ENCODE peak calls at places on chromosome 18, in five cellular contexts. O is astrocyte of the cerebellum, B is mesendoderm, M is neural progenitor cell, Z is heart right ventricle. D is an unnamed sample.

GRCh38 chr18:68438983-68439382 is 275.9 kb downstream of the TMX3 start:
- DNase-seq in O (no peak), Z (no peak), M (peak), B (peak), D (peak)

GRCh38 chr18:47054369-47054768 is 18.9 kb upstream of the ELOA2 start:
- DNase-seq in M (no peak), B (no peak), O (no peak), Z (no peak), D (no peak)

GRCh38 chr18:40685241-40685640 is 1269.8 kb upstream of the PIK3C3 start:
- DNase-seq in O (no peak), M (no peak), Z (no peak), B (no peak), D (no peak)

GRCh38 chr18:8450013-8450412 is 159.2 kb upstream of the RAB12 start:
- DNase-seq in Z (no peak), B (peak), O (no peak), M (peak), D (no peak)

GRCh38 chr18:1930291-1931270 is 640.7 kb downstream of the METTL4 start:
- DNase-seq in O (no peak), B (no peak), M (no peak), Z (no peak), D (no peak)

GRCh38 chr18:10926565-10927194 is 222.7 kb downstream of the PIEZO2 start:
- DNase-seq in Z (no peak), B (no peak), O (no peak), M (no peak), D (no peak)

GRCh38 chr18:34875150-34875549 is 165.1 kb downstream of the DTNA start:
- DNase-seq in Z (no peak), O (no peak), M (no peak), B (no peak), D (no peak)

GRCh38 chr18:11667578-11667977 is 21.5 kb upstream of the GNAL start:
- DNase-seq in Z (no peak), B (no peak), O (no peak), M (no peak), D (no peak)

GRCh38 chr18:46070683-46071614 is 1.1 kb downstream of the PSTPIP2 start:
- DNase-seq in O (no peak), B (no peak), Z (no peak), M (no peak), D (no peak)

GRCh38 chr18:23994361-23994902 is 20.1 kb upstream of the TTC39C start:
- DNase-seq in Z (no peak), B (no peak), M (peak), O (peak), D (peak)

GRCh38 chr18:23357992-23358594 is 95.0 kb upstream of the RIOK3 start:
- DNase-seq in Z (peak), B (no peak), O (no peak), M (no peak), D (no peak)

GRCh38 chr18:79528846-79529245 is 133.1 kb downstream of the NFATC1 start:
- DNase-seq in M (peak), O (peak), B (peak), Z (peak), D (peak)

GRCh38 chr18:24600076-24600654 is 139.7 kb downstream of the HRH4 start:
- DNase-seq in Z (no peak), O (peak), B (peak), M (peak), D (peak)

GRCh38 chr18:70243131-70243530 is 37.6 kb upstream of the RTTN start:
- DNase-seq in B (peak), Z (no peak), O (no peak), M (no peak), D (peak)

GRCh38 chr18:24009651-24010333 is 4.8 kb upstream of the TTC39C start:
- DNase-seq in M (no peak), B (no peak), Z (no peak), O (no peak), D (no peak)

GRCh38 chr18:11857177-11857887 is 6.1 kb downstream of the CHMP1B start:
- DNase-seq in Z (peak), O (peak), B (peak), M (peak), D (peak)

GRCh38 chr18:70636991-70637390 is 348.1 kb downstream of the SOCS6 start:
- DNase-seq in O (no peak), Z (no peak), B (no peak), M (no peak), D (no peak)

GRCh38 chr18:79870369-79871025 is 72.8 kb downstream of the KCNG2 start:
- DNase-seq in M (no peak), O (no peak), B (no peak), Z (no peak), D (no peak)

GRCh38 chr18:34933880-34934689 is 107.1 kb upstream of the MAPRE2 start:
- DNase-seq in M (no peak), B (no peak), O (no peak), Z (no peak), D (no peak)

GRCh38 chr18:33560686-33561370 is 17.2 kb upstream of the ASXL3 start:
- DNase-seq in M (peak), O (no peak), Z (no peak), B (peak), D (no peak)

GRCh38 chr18:23243178-23243577 is 107.9 kb downstream of the CABLES1 start:
- DNase-seq in M (peak), B (peak), Z (no peak), O (no peak), D (no peak)

GRCh38 chr18:37566479-37567060 is 972 bp upstream of the CELF4 start:
- DNase-seq in M (peak), B (no peak), O (no peak), Z (no peak), D (no peak)

GRCh38 chr18:48923746-48924580 is 26.8 kb downstream of the SMAD7 start:
- DNase-seq in B (peak), M (no peak), O (no peak), Z (no peak), D (no peak)

GRCh38 chr18:9629709-9630108 is 15.3 kb upstream of the PPP4R1 start:
- DNase-seq in B (no peak), Z (no peak), O (no peak), M (peak), D (no peak)

GRCh38 chr18:55314615-55315237 is 273.3 kb downstream of the TCF4 start:
- DNase-seq in Z (no peak), M (peak), B (peak), O (no peak), D (no peak)

GRCh38 chr18:59744271-59744721 is 47.1 kb upstream of the CCBE1 start:
- DNase-seq in Z (no peak), O (peak), B (no peak), M (no peak), D (peak)

GRCh38 chr18:49662506-49662905 is 100.6 kb downstream of the LIPG start:
- DNase-seq in Z (no peak), O (no peak), B (no peak), M (no peak), D (no peak)

GRCh38 chr18:45457933-45458332 is 157.3 kb upstream of the SLC14A2 start:
- DNase-seq in O (no peak), B (no peak), M (peak), Z (no peak), D (no peak)

GRCh38 chr18:48715651-48716354 is 177.0 kb downstream of the CTIF start:
- DNase-seq in Z (no peak), O (no peak), M (no peak), B (peak), D (no peak)

GRCh38 chr18:48045744-48046143 is 115.3 kb upstream of the SMAD2 start:
- DNase-seq in Z (no peak), B (no peak), O (no peak), M (no peak), D (no peak)

GRCh38 chr18:24366328-24366727 is 31.3 kb downstream of the OSBPL1A start:
- DNase-seq in O (no peak), M (no peak), B (no peak), Z (no peak), D (no peak)

GRCh38 chr18:13616525-13617035 is 109.8 kb downstream of the FAM210A start:
- DNase-seq in M (no peak), B (no peak), Z (no peak), O (no peak), D (no peak)

GRCh38 chr18:24492445-24492844 is 32.0 kb downstream of the HRH4 start:
- DNase-seq in M (no peak), Z (no peak), B (no peak), O (no peak), D (no peak)

GRCh38 chr18:59990121-59990818 is 90.5 kb downstream of the PMAIP1 start:
- DNase-seq in B (no peak), O (peak), Z (no peak), M (no peak), D (no peak)

GRCh38 chr18:62721837-62722795 is 6.8 kb downstream of the PHLPP1 start:
- DNase-seq in B (no peak), M (no peak), O (no peak), Z (no peak), D (no peak)
- H3K4me3 ChIP-seq in B (no peak), M (no peak), O (no peak), Z (no peak), D (no peak)

GRCh38 chr18:5894613-5895299 is 566 bp downstream of the TMEM200C start:
- DNase-seq in Z (peak), B (peak), O (no peak), M (peak), D (no peak)

GRCh38 chr18:5892772-5893431 is 2.4 kb downstream of the TMEM200C start:
- DNase-seq in M (no peak), B (no peak), Z (no peak), O (no peak), D (no peak)

GRCh38 chr18:5895886-5896740 is 791 bp upstream of the TMEM200C start:
- DNase-seq in Z (peak), B (peak), M (peak), O (peak), D (no peak)

GRCh38 chr18:5894215-5894612 is 1.1 kb downstream of the TMEM200C start:
- DNase-seq in B (no peak), M (no peak), Z (no peak), O (no peak), D (no peak)

GRCh38 chr18:5895300-5895885 is at the start of gene TMEM200C:
- DNase-seq in B (peak), M (peak), O (no peak), Z (peak), D (no peak)
- H3K4me3 ChIP-seq in B (peak), M (peak), O (peak), Z (peak), D (peak)

DNA sequence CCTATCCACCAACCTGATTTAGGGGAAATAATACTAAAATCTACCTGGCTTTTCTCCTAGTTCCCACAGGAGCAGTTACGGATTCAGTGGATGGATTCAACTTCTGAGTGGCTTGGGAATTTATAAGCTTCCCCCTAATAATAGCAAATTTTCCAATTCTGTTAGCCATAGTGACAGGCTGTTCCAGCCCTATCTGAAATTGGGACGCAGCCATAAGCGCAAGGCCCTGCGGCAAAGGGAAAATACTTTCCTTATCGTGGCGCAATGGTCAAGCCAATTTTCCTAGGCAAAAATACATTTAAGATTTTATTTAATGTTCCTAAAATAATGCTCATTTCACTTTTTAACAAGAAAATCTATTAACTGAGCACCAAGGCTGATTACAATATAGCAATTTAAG is 49.7 kb downstream of the CDH2 start:
- DNase-seq in Z (no peak), B (no peak), O (no peak), M (no peak), D (no peak)
- H3K4me3 ChIP-seq in Z (no peak), B (no peak), O (no peak), M (no peak), D (no peak)

GRCh38 chr18:78240867-78241266 is 738.8 kb upstream of the SALL3 start:
- DNase-seq in O (no peak), M (peak), B (peak), Z (no peak), D (no peak)

GRCh38 chr18:78241535-78242306 is 737.9 kb upstream of the SALL3 start:
- DNase-seq in O (no peak), B (no peak), M (peak), Z (no peak), D (no peak)

GRCh38 chr18:78240091-78240490 is 739.5 kb upstream of the SALL3 start:
- DNase-seq in Z (no peak), O (no peak), B (no peak), M (peak), D (no peak)

GRCh38 chr18:78242796-78243195 is 736.8 kb upstream of the SALL3 start:
- DNase-seq in O (no peak), Z (no peak), B (no peak), M (no peak), D (no peak)

DNA sequence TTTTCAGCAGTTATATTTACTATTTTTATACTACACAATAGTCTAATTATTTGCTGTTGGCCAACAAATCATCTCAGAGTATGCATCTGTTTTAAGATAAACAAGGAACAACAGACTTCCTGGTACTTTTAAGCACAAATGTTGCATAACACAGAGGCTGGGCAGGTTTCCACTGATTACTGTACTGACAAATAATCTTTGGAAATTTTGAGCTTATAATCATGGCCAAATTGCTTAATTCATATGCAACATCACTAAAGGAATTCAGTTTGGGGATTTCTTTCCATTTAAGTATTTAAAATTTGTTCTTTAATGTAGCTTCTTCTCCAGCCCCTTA is 737.3 kb upstream of the SALL3 start:
- DNase-seq in M (no peak), B (no peak), O (no peak), Z (no peak), D (no peak)
- H3K4me3 ChIP-seq in M (no peak), B (no peak), O (no peak), Z (no peak), D (no peak)